ENCODE peak calls at places on chromosomes 6 and 20, in six cellular contexts. T is ovary; W is CD8-positive, alpha-beta memory T cell; C is pancreas; L is left ventricle myocardium inferior; P is psoas muscle. X is an unnamed sample.

GRCh38 chr6:21771626-21772320 is 178.2 kb downstream of the SOX4 start:
- DNase-seq in L (no peak), C (no peak), P (no peak), T (no peak), W (no peak), X (no peak)

GRCh38 chr6:31621991-31622390 is 1.5 kb downstream of the PRRC2A start:
- DNase-seq in L (no peak), C (no peak), T (no peak), P (no peak), W (no peak), X (no peak)

GRCh38 chr6:84556541-84557335 is 207.7 kb downstream of the TBX18 start:
- DNase-seq in L (no peak), T (no peak), P (no peak), W (no peak), C (no peak), X (no peak)

GRCh38 chr20:1569417-1569861 is 11.9 kb upstream of the SIRPD start:
- DNase-seq in P (no peak), T (no peak), C (no peak), L (no peak), W (no peak), X (no peak)

GRCh38 chr6:131136021-131136847 is 967 bp downstream of the AKAP7 start:
- DNase-seq in P (no peak), L (no peak), W (no peak), C (peak; percentile 30), T (no peak), X (no peak)

GRCh38 chr20:38345643-38346042 is 639 bp upstream of the LBP start:
- DNase-seq in P (no peak), T (no peak), W (no peak), C (no peak), L (no peak), X (no peak)

GRCh38 chr6:13044390-13044789 is 283.9 kb downstream of the TBC1D7 start:
- DNase-seq in T (no peak), P (no peak), C (no peak), L (no peak), W (no peak), X (no peak)

GRCh38 chr6:170201361-170201760 is 89.5 kb downstream of the DLL1 start:
- DNase-seq in W (no peak), L (no peak), T (no peak), C (peak; percentile 2), P (no peak), X (no peak)

GRCh38 chr6:11025911-11026635 is 18.0 kb downstream of the ELOVL2 start:
- DNase-seq in P (no peak), C (no peak), T (no peak), W (no peak), L (no peak), X (no peak)

GRCh38 chr6:1464796-1465348 is 75.5 kb downstream of the FOXF2 start:
- DNase-seq in L (no peak), W (no peak), P (no peak), C (no peak), T (no peak), X (no peak)

GRCh38 chr6:1463275-1463674 is 73.9 kb downstream of the FOXF2 start:
- DNase-seq in W (no peak), L (no peak), P (no peak), C (no peak), T (no peak), X (no peak)

GRCh38 chr6:1461207-1461606 is 71.8 kb downstream of the FOXF2 start:
- DNase-seq in L (no peak), C (no peak), P (no peak), W (no peak), T (no peak), X (no peak)

GRCh38 chr6:1463751-1464397 is 74.5 kb downstream of the FOXF2 start:
- DNase-seq in P (no peak), T (no peak), L (no peak), C (no peak), W (no peak), X (no peak)

GRCh38 chr6:1461736-1462135 is 72.4 kb downstream of the FOXF2 start:
- DNase-seq in T (no peak), W (no peak), L (no peak), C (no peak), P (no peak), X (no peak)
- H3K27ac ChIP-seq in T (no peak overlapping the region), W (no peak overlapping the region), L (no peak overlapping the region), C (no peak overlapping the region), P (no peak overlapping the region), X (no peak overlapping the region)

DNA sequence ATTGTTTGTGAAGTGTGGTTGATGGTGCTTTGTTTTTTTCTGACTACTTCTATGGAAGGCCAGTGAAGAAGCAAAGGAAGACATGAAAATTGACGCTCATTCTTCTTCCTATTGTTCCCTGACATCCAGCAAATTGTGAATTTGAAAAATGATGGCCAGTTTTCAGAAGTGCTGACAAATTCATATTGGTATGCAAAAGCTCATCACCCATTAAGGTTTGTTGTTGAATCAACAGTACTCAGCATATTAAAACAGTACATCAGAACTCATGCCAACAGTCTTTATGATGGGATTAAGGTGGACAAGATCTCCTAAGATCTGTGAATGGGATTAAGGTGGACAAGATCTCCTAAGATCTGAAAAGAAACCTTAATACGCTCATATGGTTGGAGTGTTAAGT is 1.0 kb upstream of the MTG2 start:
- DNase-seq in C (no peak), T (no peak), W (no peak), L (no peak), P (no peak), X (no peak)
- H3K4me3 ChIP-seq in C (peak overlapping the region; percentile 96), T (no peak overlapping the region), W (peak overlapping the region; percentile 70), L (peak overlapping the region; percentile 95), P (peak overlapping the region; percentile 95), X (no peak overlapping the region)

GRCh38 chr6:44132476-44132875 is 5.1 kb downstream of the TMEM63B start:
- DNase-seq in P (no peak), W (no peak), L (no peak), C (no peak), T (no peak), X (no peak)
- H3K27ac ChIP-seq in P (peak overlapping the region; percentile 46), W (peak overlapping the region; percentile 15), L (peak overlapping the region; percentile 64), C (no peak overlapping the region), T (no peak overlapping the region), X (peak overlapping the region; percentile 59)

GRCh38 chr6:112252571-112253504 is 1.5 kb downstream of the LAMA4 start:
- DNase-seq in L (no peak), T (no peak), P (no peak), W (no peak), C (no peak), X (no peak)
- H3K4me3 ChIP-seq in L (peak overlapping the region; percentile 88), T (peak overlapping the region; percentile 83), P (peak overlapping the region; percentile 85), W (no peak overlapping the region), C (peak overlapping the region; percentile 51), X (peak overlapping the region; percentile 67)

DNA sequence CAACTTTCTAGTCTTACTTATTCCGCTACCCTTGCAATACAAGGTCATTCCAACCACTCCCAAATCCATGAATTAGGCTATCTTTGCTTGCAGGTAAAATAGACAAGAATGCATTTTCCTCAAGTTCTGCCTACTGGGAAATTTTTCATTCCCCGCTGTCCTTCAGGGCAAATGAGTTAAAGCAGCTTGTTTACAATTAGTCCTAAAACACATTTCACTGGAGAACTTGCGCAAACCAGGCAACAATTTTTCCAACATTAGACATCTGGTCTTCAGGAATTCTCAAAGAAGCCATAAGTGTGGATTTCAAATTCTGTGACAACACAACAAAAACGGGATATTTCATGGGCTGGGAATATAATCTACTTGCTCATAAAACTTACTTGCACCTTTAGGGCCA is 20.4 kb downstream of the SPINT4 start:
- DNase-seq in T (no peak), L (no peak), C (no peak), W (no peak), P (no peak), X (no peak)
- H3K27ac ChIP-seq in T (no peak overlapping the region), L (no peak overlapping the region), C (no peak overlapping the region), W (no peak overlapping the region), P (no peak overlapping the region), X (no peak overlapping the region)

GRCh38 chr6:37648465-37649330 is 49.0 kb downstream of the MDGA1 start:
- DNase-seq in W (peak; percentile 15), L (no peak), C (no peak), P (no peak), T (peak; percentile 32), X (no peak)
- H3K4me3 ChIP-seq in W (no peak overlapping the region), L (peak overlapping the region; percentile 47), C (peak overlapping the region; percentile 5), P (peak overlapping the region; percentile 45), T (no peak overlapping the region), X (peak overlapping the region; percentile 31)